ENCODE peak calls at places on chromosomes 3 and 15, in four cellular contexts. T, B, Q and D are unnamed samples.

GRCh38 chr3:51974963-51975856 is at the start of gene ABHD14A:
- DNase-seq in T (peak), B (peak), Q (peak), D (peak)

GRCh38 chr15:77819271-77819806 is 186.6 kb upstream of the LINGO1 start:
- DNase-seq in T (no peak), B (no peak), Q (no peak), D (no peak)

GRCh38 chr3:156024904-156025303 is 95.5 kb upstream of the KCNAB1 start:
- DNase-seq in T (no peak), B (no peak), Q (peak), D (peak)

GRCh38 chr15:69319384-69320375 is 21.0 kb downstream of the PAQR5 start:
- DNase-seq in T (no peak), B (no peak), Q (peak), D (no peak)

GRCh38 chr15:66775127-66776105 is 73.4 kb downstream of the SMAD6 start:
- DNase-seq in T (no peak), B (no peak), Q (no peak), D (no peak)

GRCh38 chr3:47762233-47762632 is 19.5 kb downstream of the SMARCC1 start:
- DNase-seq in T (no peak), B (no peak), Q (no peak), D (no peak)

GRCh38 chr3:156981005-156981404 is 154.9 kb downstream of the LEKR1 start:
- DNase-seq in T (no peak), B (no peak), Q (no peak), D (no peak)

GRCh38 chr3:4826237-4827100 is 152.8 kb upstream of the BHLHE40 start:
- DNase-seq in T (no peak), B (no peak), Q (no peak), D (no peak)

GRCh38 chr3:171242170-171242569 is 215.7 kb upstream of the SLC2A2 start:
- DNase-seq in T (no peak), B (no peak), Q (no peak), D (no peak)

GRCh38 chr3:66971891-66972551 is 26.1 kb upstream of the KBTBD8 start:
- DNase-seq in T (peak), B (peak), Q (peak), D (peak)

GRCh38 chr3:102105113-102105642 is 255.9 kb downstream of the NFKBIZ start:
- DNase-seq in T (no peak), B (no peak), Q (no peak), D (no peak)

DNA sequence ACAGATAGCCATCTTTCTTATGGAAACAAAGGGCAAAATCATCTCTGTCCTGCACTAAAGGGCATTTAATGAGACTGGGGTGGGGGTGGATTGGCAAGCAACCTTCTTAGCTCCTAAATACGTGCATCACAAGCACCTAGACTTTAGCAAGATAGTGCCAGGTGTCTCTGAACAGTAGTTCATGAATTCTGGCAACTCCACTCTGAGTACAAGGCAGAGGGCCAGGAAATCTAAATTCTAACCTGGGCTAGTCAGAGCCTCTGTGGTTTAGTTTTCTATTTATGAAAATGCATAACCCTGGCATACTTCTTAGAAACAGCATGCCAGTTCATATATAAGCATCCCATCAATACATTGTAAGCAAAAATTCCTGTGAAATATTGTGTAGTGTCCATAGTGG is 788.5 kb downstream of the MCTP2 start:
- DNase-seq in T (no peak), B (no peak), Q (no peak), D (no peak)
- H3K18ac ChIP-seq in T (no peak), B (no peak), Q (no peak), D (no peak)

GRCh38 chr3:129424185-129424841 is 4.1 kb downstream of the EFCAB12 start:
- DNase-seq in T (no peak), B (no peak), Q (peak), D (no peak)

GRCh38 chr3:129428020-129428381 is 435 bp downstream of the EFCAB12 start:
- DNase-seq in T (no peak), B (no peak), Q (peak), D (no peak)

GRCh38 chr3:129425213-129425612 is 3.2 kb downstream of the EFCAB12 start:
- DNase-seq in T (peak), B (no peak), Q (no peak), D (no peak)

GRCh38 chr3:129422897-129423296 is 5.5 kb downstream of the EFCAB12 start:
- DNase-seq in T (no peak), B (no peak), Q (no peak), D (no peak)

DNA sequence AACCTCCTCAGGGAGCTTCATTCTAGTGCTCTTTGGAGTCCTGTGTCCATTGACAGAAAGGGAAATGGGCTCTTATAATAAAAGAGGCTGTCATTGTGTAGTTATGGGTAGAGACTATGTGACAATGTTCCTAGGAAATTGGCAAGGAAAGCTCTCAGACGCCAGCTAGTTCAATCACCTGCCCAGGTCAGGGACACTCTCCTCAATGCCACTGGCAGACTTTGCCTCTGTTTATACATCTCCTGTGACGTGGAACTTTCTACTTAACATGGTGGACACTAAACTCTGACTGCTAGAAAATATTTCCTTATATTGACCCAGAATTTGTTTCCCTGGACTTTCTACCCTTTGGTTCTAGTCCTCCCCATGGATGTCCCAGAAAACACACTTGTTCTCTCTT is 2.8 kb downstream of the EFCAB12 start:
- DNase-seq in T (no peak), B (no peak), Q (no peak), D (no peak)
- H3K4me2 ChIP-seq in T (no peak), B (no peak), Q (no peak), D (no peak)

GRCh38 chr3:72655151-72655551 is 193.1 kb downstream of the SHQ1 start:
- DNase-seq in T (peak), B (peak), Q (peak), D (peak)
- H3K18ac ChIP-seq in T (no peak), B (peak), Q (peak), D (no peak)

GRCh38 chr3:120475722-120476385 is 25.1 kb upstream of the FSTL1 start:
- DNase-seq in T (no peak), B (no peak), Q (no peak), D (peak)

GRCh38 chr3:120473896-120474675 is 23.3 kb upstream of the FSTL1 start:
- DNase-seq in T (no peak), B (no peak), Q (no peak), D (peak)

GRCh38 chr3:120472121-120472844 is 21.5 kb upstream of the FSTL1 start:
- DNase-seq in T (no peak), B (no peak), Q (no peak), D (peak)

GRCh38 chr3:120471643-120472042 is 20.9 kb upstream of the FSTL1 start:
- DNase-seq in T (no peak), B (no peak), Q (peak), D (peak)

DNA sequence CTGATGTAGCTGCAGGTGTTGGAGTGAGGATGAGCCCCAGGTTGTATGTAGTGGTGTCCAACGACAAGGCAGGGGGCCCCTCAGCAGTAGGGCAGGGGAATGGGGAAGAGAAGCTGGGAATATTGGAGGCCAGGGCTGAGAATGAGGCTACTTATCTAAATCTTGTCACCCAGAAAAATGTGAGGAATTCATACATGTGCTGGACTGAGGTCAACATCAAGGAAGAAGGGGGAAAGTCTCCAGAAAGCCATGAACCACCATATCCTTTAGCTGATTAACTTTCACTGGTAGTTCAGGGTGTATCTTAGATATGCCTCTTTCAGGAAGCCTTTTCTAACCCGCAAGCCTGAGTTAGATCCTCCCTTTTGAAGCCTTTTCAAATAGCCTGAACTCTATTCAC is 22.6 kb upstream of the FSTL1 start:
- DNase-seq in T (no peak), B (no peak), Q (no peak), D (no peak)
- H3K4me2 ChIP-seq in T (no peak), B (no peak), Q (no peak), D (no peak)

DNA sequence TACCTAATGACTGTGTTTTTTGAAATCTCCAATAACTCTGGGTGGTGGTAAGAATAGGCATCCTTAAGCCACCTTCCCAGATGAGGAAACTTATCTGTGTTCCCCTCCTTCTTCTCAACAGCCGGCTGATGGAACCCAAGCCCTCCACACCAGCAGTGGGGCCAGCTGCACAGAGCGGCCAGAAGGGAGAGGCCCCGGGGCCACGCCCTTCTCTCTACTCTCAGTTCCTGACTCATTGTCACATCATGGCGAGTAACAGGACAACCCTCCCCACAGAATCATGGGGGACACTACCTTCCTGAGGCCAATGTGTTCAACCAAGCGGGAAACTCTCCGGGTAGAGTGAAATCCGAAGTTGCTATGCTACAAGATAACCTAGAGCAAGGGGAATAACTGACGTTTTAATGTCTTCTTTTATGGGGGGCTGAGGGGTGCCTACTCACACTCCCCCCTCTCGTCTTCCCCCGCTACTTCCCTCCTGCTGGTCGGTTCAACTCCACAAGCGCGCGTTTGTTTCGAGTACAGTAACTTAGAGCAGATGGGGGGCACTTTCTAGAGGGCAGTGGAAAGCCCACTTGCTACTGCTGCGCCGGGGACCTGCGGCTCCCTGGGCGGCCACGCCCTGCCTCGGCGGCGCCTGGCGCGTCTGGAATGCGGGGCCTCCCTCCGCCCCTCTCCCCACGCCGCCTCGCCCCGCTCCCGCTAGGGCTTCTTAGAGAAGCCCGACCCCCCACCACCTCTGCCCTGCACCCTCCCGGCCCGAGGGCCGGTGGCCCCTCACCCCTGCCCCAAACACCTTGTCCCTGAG is 618 bp downstream of the ANXA2 start:
- DNase-seq in T (peak), B (no peak), Q (peak), D (peak)
- H3K18ac ChIP-seq in T (peak), B (peak), Q (peak), D (peak)